ENCODE peak calls at places on chromosomes 1 and 21, in seven cellular contexts. E is prostate gland, U is HepG2, I is breast epithelium, A is K562, H is stomach, X is vagina. L is an unnamed sample.

GRCh38 chr1:114206392-114206791 is 52.7 kb upstream of the SYT6 start:
- DNase-seq in E (no peak), U (no peak), I (no peak), A (peak; percentile 34), H (no peak), X (no peak), L (no peak)

GRCh38 chr1:232538224-232538942 is 91.5 kb downstream of the SIPA1L2 start:
- DNase-seq in E (no peak), U (peak; percentile 2), I (no peak), A (no peak), H (no peak), X (no peak), L (no peak)

GRCh38 chr1:1347663-1348419 is 1.4 kb downstream of the DVL1 start:
- DNase-seq in E (no peak), U (peak; percentile 72), I (no peak), A (peak; percentile 80), H (peak; percentile 77), X (no peak), L (no peak)

GRCh38 chr1:203486618-203487370 is 7.2 kb upstream of the OPTC start:
- DNase-seq in E (no peak), U (no peak), I (no peak), A (no peak), H (no peak), X (no peak), L (no peak)

GRCh38 chr1:230986976-230987375 is 8.1 kb downstream of the ARV1 start:
- DNase-seq in E (no peak), U (no peak), I (no peak), A (no peak), H (no peak), X (no peak), L (no peak)

GRCh38 chr1:163797816-163798215 is 476.1 kb downstream of the NUF2 start:
- DNase-seq in E (no peak), U (no peak), I (no peak), A (no peak), H (no peak), X (no peak), L (no peak)

GRCh38 chr21:26047279-26047967 is 123.1 kb downstream of the APP start:
- DNase-seq in E (peak; percentile 25), U (no peak), I (no peak), A (no peak), H (no peak), X (no peak), L (no peak)

GRCh38 chr1:109805486-109806180 is 41.9 kb upstream of the EPS8L3 start:
- DNase-seq in E (no peak), U (no peak), I (peak; percentile 12), A (no peak), H (peak; percentile 61), X (no peak), L (no peak)

GRCh38 chr1:16978589-16979474 is 1.6 kb downstream of the MFAP2 start:
- DNase-seq in E (no peak), U (no peak), I (no peak), A (no peak), H (no peak), X (no peak), L (peak; percentile 84)

GRCh38 chr1:84300991-84301758 is at the start of gene SAMD13:
- DNase-seq in E (peak; percentile 78), U (no peak), I (peak; percentile 64), A (peak; percentile 39), H (peak; percentile 90), X (no peak), L (peak; percentile 79)

GRCh38 chr1:159889821-159890252 is 10.1 kb downstream of the CFAP45 start:
- DNase-seq in E (no peak), U (no peak), I (no peak), A (peak; percentile 66), H (no peak), X (no peak), L (no peak)

GRCh38 chr1:43588592-43588991 is 57.9 kb downstream of the PTPRF start:
- DNase-seq in E (no peak), U (no peak), I (no peak), A (no peak), H (no peak), X (no peak), L (no peak)

GRCh38 chr1:9900142-9901043 is 9.7 kb downstream of the CTNNBIP1 start:
- DNase-seq in E (peak; percentile 78), U (peak; percentile 88), I (no peak), A (no peak), H (peak; percentile 86), X (no peak), L (no peak)

GRCh38 chr1:186325239-186325638 is 49.8 kb downstream of the TPR start:
- DNase-seq in E (no peak), U (peak; percentile 4), I (no peak), A (no peak), H (no peak), X (no peak), L (no peak)

GRCh38 chr21:46096596-46096981 is 1.3 kb upstream of the COL6A2 start:
- DNase-seq in E (no peak), U (no peak), I (no peak), A (no peak), H (no peak), X (no peak), L (no peak)

GRCh38 chr1:228366851-228367741 is 39.5 kb downstream of the TRIM11 start:
- DNase-seq in E (no peak), U (no peak), I (peak; percentile 35), A (no peak), H (no peak), X (no peak), L (peak; percentile 78)

GRCh38 chr1:34926894-34927293 is 2.6 kb downstream of the DLGAP3 start:
- DNase-seq in E (no peak), U (no peak), I (no peak), A (no peak), H (no peak), X (no peak), L (no peak)

GRCh38 chr1:87179851-87180519 is 148.7 kb upstream of the LMO4 start:
- DNase-seq in E (no peak), U (no peak), I (no peak), A (peak; percentile 34), H (no peak), X (no peak), L (no peak)

GRCh38 chr1:39297534-39297933 is 93.0 kb downstream of the MACF1 start:
- DNase-seq in E (no peak), U (no peak), I (no peak), A (no peak), H (no peak), X (no peak), L (no peak)

GRCh38 chr1:208148380-208148779 is 95.8 kb downstream of the PLXNA2 start:
- DNase-seq in E (no peak), U (no peak), I (no peak), A (no peak), H (no peak), X (no peak), L (no peak)
- H3K4me1 ChIP-seq in E (no peaks in the 10 kb centered on the region), U (peaks cover 20% of the 10 kb centered on the region), I (no peaks in the 10 kb centered on the region), A (no peaks in the 10 kb centered on the region), H (peaks cover 30% of the 10 kb centered on the region), X (peaks cover 18% of the 10 kb centered on the region), L (peaks cover 25% of the 10 kb centered on the region)

GRCh38 chr1:145871994-145872411 is 13.1 kb upstream of the PIAS3 start:
- DNase-seq in E (no peak), U (no peak), I (no peak), A (no peak), H (peak; percentile 31), X (no peak), L (no peak)
- TF ChIP-seq POLR2AphosphoS5 in E (no peak), U (no peak), I (no peak), A (no peak), H (no peak), X (no peak), L (no peak)

GRCh38 chr1:209839875-209840491 is 12.2 kb downstream of the UTP25 start:
- DNase-seq in E (no peak), U (peak; percentile 45), I (no peak), A (no peak), H (no peak), X (no peak), L (no peak)
- TF ChIP-seq POLR2A in E (no peak), U (no peak), I (no peak), A (no peak), H (no peak), X (no peak), L (no peak)

GRCh38 chr1:205441716-205442050 is 14.2 kb downstream of the BLACAT1 start:
- DNase-seq in E (no peak), U (no peak), I (no peak), A (no peak), H (no peak), X (no peak), L (no peak)

GRCh38 chr1:205440476-205441317 is 15.1 kb downstream of the BLACAT1 start:
- DNase-seq in E (peak; percentile 56), U (peak; percentile 91), I (no peak), A (peak; percentile 80), H (peak; percentile 77), X (no peak), L (no peak)

GRCh38 chr1:205443585-205444299 is 12.1 kb downstream of the BLACAT1 start:
- DNase-seq in E (no peak), U (no peak), I (no peak), A (no peak), H (no peak), X (no peak), L (no peak)

GRCh38 chr1:205441318-205441633 is 14.6 kb downstream of the BLACAT1 start:
- DNase-seq in E (no peak), U (no peak), I (no peak), A (no peak), H (no peak), X (no peak), L (no peak)

DNA sequence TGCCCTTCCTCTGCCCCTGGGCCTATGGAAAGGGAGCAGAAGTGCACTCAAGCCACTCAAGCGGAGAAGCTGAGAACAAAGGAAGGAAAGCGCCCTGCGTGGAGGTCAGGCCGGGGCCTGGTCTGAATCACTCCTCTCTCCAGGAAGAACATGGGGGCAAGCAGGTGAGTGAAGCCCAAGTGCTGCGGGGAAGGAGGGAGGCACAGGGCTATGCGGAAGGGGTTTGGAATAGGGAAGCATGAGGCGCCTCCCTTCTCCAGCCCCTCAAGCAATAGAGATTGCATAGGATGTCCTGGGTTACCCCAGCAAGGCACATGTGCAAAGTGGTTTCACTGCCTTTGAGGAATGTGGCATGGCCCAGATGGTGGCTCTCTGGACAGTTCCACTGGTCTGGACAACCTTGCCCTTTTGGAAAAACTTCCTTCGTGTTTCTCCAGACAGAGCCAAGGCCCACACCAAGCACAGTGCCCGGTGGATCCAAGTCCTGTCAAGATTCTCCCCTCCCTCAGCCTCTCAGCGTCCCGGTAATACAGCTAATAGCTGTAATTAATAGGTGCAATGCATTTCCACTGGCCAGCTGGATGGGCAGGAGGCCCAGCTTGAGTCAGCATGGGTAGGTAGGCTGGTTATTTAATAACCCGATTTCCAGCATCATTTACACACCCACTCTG is 13.7 kb downstream of the BLACAT1 start:
- DNase-seq in E (no peak), U (no peak), I (no peak), A (no peak), H (no peak), X (no peak), L (no peak)
- H3K4me1 ChIP-seq in E (no peaks in the 10 kb centered on the region), U (peaks cover 85% of the 10 kb centered on the region), I (no peaks in the 10 kb centered on the region), A (peaks cover 32% of the 10 kb centered on the region), H (peaks cover 32% of the 10 kb centered on the region), X (peaks cover 35% of the 10 kb centered on the region), L (peaks cover 33% of the 10 kb centered on the region)

GRCh38 chr1:6329851-6330250 is 63.7 kb downstream of the ACOT7 start:
- DNase-seq in E (no peak), U (no peak), I (no peak), A (no peak), H (no peak), X (no peak), L (no peak)
- TF ChIP-seq POLR2AphosphoS5 in E (no peak), U (no peak), I (no peak), A (no peak), H (no peak), X (no peak), L (no peak)